ENCODE peak calls at places on chromosomes 6 and 20, in nine cellular contexts. I is foreskin fibroblast; D is stimulated activated CD4-positive, alpha-beta T cell treated with anti-CD3 and anti-CD28 coated beads, TNF-alpha, amount 100 ng/mL, for 48 hours; R is COR-L47; N is glutamatergic neuron; L is activated CD4-positive, alpha-beta T cell treated with anti-CD3 and anti-CD28 coated beads, Interleukin-2, amount 50 U/mL, for 24 hours; Z is Panc1; E is heart left ventricle; O is iPS DF 19.7. S is an unnamed sample.

GRCh38 chr6:33320315-33321181 is 3.0 kb upstream of the ZBTB22 start:
- DNase-seq in O (no peak), N (no peak), Z (no peak), I (peak), E (peak), D (no peak), R (no peak), L (no peak), S (peak)

GRCh38 chr6:45959534-45960195 is 56.0 kb downstream of the CLIC5 start:
- DNase-seq in I (no peak), E (no peak), R (peak), O (no peak), Z (no peak), N (no peak), L (no peak), D (no peak), S (peak)

GRCh38 chr6:104789770-104790190 is 69.9 kb downstream of the HACE1 start:
- DNase-seq in E (no peak), N (no peak), D (no peak), R (no peak), L (peak), I (peak), O (no peak), Z (peak), S (peak)

GRCh38 chr6:20632696-20633095 is 98.4 kb downstream of the CDKAL1 start:
- DNase-seq in E (no peak), N (no peak), D (no peak), O (no peak), I (no peak), Z (no peak), L (no peak), R (no peak), S (no peak)

GRCh38 chr6:40891686-40892085 is 147.3 kb downstream of the UNC5CL start:
- DNase-seq in L (no peak), Z (no peak), D (no peak), I (no peak), O (no peak), N (no peak), E (no peak), R (no peak), S (no peak)

GRCh38 chr6:53793318-53793975 is 1.4 kb upstream of the LRRC1 start:
- DNase-seq in Z (peak), R (peak), L (peak), O (no peak), I (peak), E (peak), N (peak), D (no peak), S (peak)

GRCh38 chr20:33687993-33688937 is 2.1 kb upstream of the E2F1 start:
- DNase-seq in I (no peak), D (no peak), O (no peak), R (no peak), L (no peak), E (no peak), N (no peak), Z (no peak), S (no peak)

GRCh38 chr6:11317885-11318771 is 85.7 kb upstream of the NEDD9 start:
- DNase-seq in N (no peak), O (no peak), E (peak), I (peak), L (peak), D (peak), Z (peak), R (no peak), S (no peak)

GRCh38 chr6:13261464-13261994 is 66.8 kb downstream of the TBC1D7 start:
- DNase-seq in N (no peak), E (no peak), D (no peak), I (no peak), L (no peak), O (no peak), Z (no peak), R (no peak), S (no peak)

GRCh38 chr6:142377112-142377848 is 75.5 kb downstream of the ADGRG6 start:
- DNase-seq in I (no peak), N (peak), L (no peak), O (no peak), R (peak), D (no peak), E (no peak), Z (no peak), S (no peak)

GRCh38 chr20:41137412-41138216 is at the start of gene PLCG1:
- DNase-seq in L (peak), D (peak), E (peak), O (no peak), I (peak), N (peak), R (peak), Z (no peak), S (peak)

GRCh38 chr6:87589693-87590416 is at the start of the genes ORC3 and RARS2:
- DNase-seq in O (peak), N (peak), D (peak), Z (peak), L (peak), R (peak), I (peak), E (peak), S (peak)

GRCh38 chr6:108263371-108263770 is 2.5 kb upstream of the SNX3 start:
- DNase-seq in O (no peak), Z (no peak), E (no peak), D (no peak), R (no peak), L (no peak), I (no peak), N (no peak), S (no peak)

GRCh38 chr20:64100946-64101688 is 6.2 kb downstream of the NPBWR2 start:
- DNase-seq in D (no peak), E (no peak), I (no peak), L (no peak), O (no peak), Z (no peak), N (peak), R (no peak), S (no peak)

GRCh38 chr6:123550052-123550617 is 86.6 kb downstream of the TRDN start:
- DNase-seq in O (no peak), D (no peak), I (no peak), N (no peak), L (no peak), Z (no peak), E (no peak), R (no peak), S (no peak)

GRCh38 chr20:23889775-23890187 is 10.2 kb upstream of the CST5 start:
- DNase-seq in E (peak), R (peak), D (peak), I (peak), Z (peak), L (peak), O (peak), N (peak), S (peak)

GRCh38 chr6:43278524-43279078 is 19.5 kb upstream of the SLC22A7 start:
- DNase-seq in Z (no peak), D (no peak), L (no peak), I (no peak), E (no peak), R (no peak), O (no peak), N (no peak), S (no peak)

GRCh38 chr6:6596529-6596928 is 8.0 kb downstream of the LY86 start:
- DNase-seq in Z (no peak), E (peak), R (no peak), I (no peak), N (no peak), O (no peak), L (no peak), D (no peak), S (no peak)

GRCh38 chr6:88443554-88443953 is 277.4 kb upstream of the CNR1 start:
- DNase-seq in O (no peak), I (no peak), D (no peak), Z (no peak), R (no peak), N (no peak), E (no peak), L (no peak), S (no peak)

GRCh38 chr6:42341221-42341620 is 110.5 kb downstream of the TRERF1 start:
- DNase-seq in I (no peak), D (no peak), Z (no peak), R (no peak), N (no peak), E (no peak), O (no peak), L (no peak), S (no peak)

GRCh38 chr6:36786055-36786675 is 53.1 kb downstream of the CPNE5 start:
- DNase-seq in L (no peak), D (no peak), N (no peak), Z (no peak), O (no peak), I (no peak), R (no peak), E (no peak), S (no peak)

GRCh38 chr20:54267510-54268003 is 59.7 kb downstream of the PFDN4 start:
- DNase-seq in L (no peak), N (no peak), E (no peak), Z (no peak), I (no peak), D (no peak), O (no peak), R (no peak), S (no peak)

GRCh38 chr6:25278914-25279747 is at the start of gene CARMIL1:
- DNase-seq in E (peak), I (peak), D (peak), N (peak), Z (no peak), R (peak), O (peak), L (peak), S (peak)

GRCh38 chr20:32482251-32483220 is 102.6 kb downstream of the NOL4L start:
- DNase-seq in R (no peak), N (peak), O (no peak), E (peak), L (no peak), Z (no peak), D (no peak), I (no peak), S (no peak)

GRCh38 chr6:39043776-39044175 is 4.8 kb upstream of the GLP1R start:
- DNase-seq in E (no peak), Z (no peak), I (no peak), D (no peak), O (no peak), N (no peak), R (no peak), L (no peak), S (no peak)

GRCh38 chr6:4372866-4373265 is 237.5 kb upstream of the ECI2 start:
- DNase-seq in R (no peak), E (no peak), I (no peak), N (no peak), L (no peak), D (no peak), O (no peak), Z (no peak), S (no peak)

GRCh38 chr20:51428451-51429143 is 113.9 kb downstream of the NFATC2 start:
- DNase-seq in E (peak), D (no peak), I (peak), L (no peak), O (no peak), N (no peak), Z (no peak), R (no peak), S (no peak)

GRCh38 chr6:24522090-24522820 is 27.5 kb downstream of the ALDH5A1 start:
- DNase-seq in O (no peak), I (no peak), Z (no peak), L (no peak), D (no peak), E (no peak), R (peak), N (peak), S (peak)

S was measured in NCI-H526.